ENCODE peak calls at places on chromosome 5, in eight cellular contexts. One of them, this sample, is unnamed.

GRCh38 chr5:128491291-128491690 is 46.8 kb downstream of the FBN2 start:
- DNase-seq in GM23248: no peak
- DNase-seq in SK-N-SH: no peak
- DNase-seq in endodermal cell: no peak
- DNase-seq in neural progenitor cell: peak; percentile 32
- DNase-seq in tibial artery: no peak
- DNase-seq in left lung: no peak
- DNase-seq in lung: no peak
- DNase-seq in this sample: no peak

GRCh38 chr5:149320791-149321330 is 24.4 kb upstream of the GRPEL2 start:
- DNase-seq in GM23248: peak; percentile 85
- DNase-seq in SK-N-SH: peak; percentile 88
- DNase-seq in endodermal cell: peak; percentile 86
- DNase-seq in neural progenitor cell: peak; percentile 51
- DNase-seq in tibial artery: peak; percentile 75
- DNase-seq in left lung: peak; percentile 88
- DNase-seq in lung: peak; percentile 86
- DNase-seq in this sample: peak; percentile 51

GRCh38 chr5:6820851-6821479 is 107.7 kb downstream of the TENT4A start:
- DNase-seq in GM23248: peak; percentile 37
- DNase-seq in SK-N-SH: peak; percentile 70
- DNase-seq in endodermal cell: peak; percentile 92
- DNase-seq in neural progenitor cell: peak; percentile 75
- DNase-seq in tibial artery: no peak
- DNase-seq in left lung: no peak
- DNase-seq in lung: no peak
- DNase-seq in this sample: peak; percentile 83

GRCh38 chr5:102722930-102723329 is 32.2 kb upstream of the PAM start:
- DNase-seq in GM23248: peak; percentile 74
- DNase-seq in SK-N-SH: no peak
- DNase-seq in endodermal cell: no peak
- DNase-seq in neural progenitor cell: no peak
- DNase-seq in tibial artery: no peak
- DNase-seq in left lung: no peak
- DNase-seq in lung: no peak
- DNase-seq in this sample: no peak

GRCh38 chr5:23042231-23042630 is 189.1 kb upstream of the CDH12 start:
- DNase-seq in GM23248: no peak
- DNase-seq in SK-N-SH: no peak
- DNase-seq in endodermal cell: no peak
- DNase-seq in neural progenitor cell: peak; percentile 13
- DNase-seq in tibial artery: no peak
- DNase-seq in left lung: no peak
- DNase-seq in lung: no peak
- DNase-seq in this sample: no peak

GRCh38 chr5:69237877-69238276 is 3.2 kb downstream of the CDK7 start:
- DNase-seq in GM23248: no peak
- DNase-seq in SK-N-SH: no peak
- DNase-seq in endodermal cell: no peak
- DNase-seq in neural progenitor cell: no peak
- DNase-seq in tibial artery: no peak
- DNase-seq in left lung: no peak
- DNase-seq in lung: no peak
- DNase-seq in this sample: no peak

GRCh38 chr5:96037128-96037527 is 75.5 kb upstream of the ELL2 start:
- DNase-seq in GM23248: peak; percentile 70
- DNase-seq in SK-N-SH: no peak
- DNase-seq in endodermal cell: no peak
- DNase-seq in neural progenitor cell: no peak
- DNase-seq in tibial artery: no peak
- DNase-seq in left lung: no peak
- DNase-seq in lung: no peak
- DNase-seq in this sample: no peak

GRCh38 chr5:151772868-151773561 is 1.3 kb downstream of the G3BP1 start:
- DNase-seq in GM23248: peak; percentile 77
- DNase-seq in SK-N-SH: no peak
- DNase-seq in endodermal cell: no peak
- DNase-seq in neural progenitor cell: no peak
- DNase-seq in tibial artery: no peak
- DNase-seq in left lung: no peak
- DNase-seq in lung: no peak
- DNase-seq in this sample: no peak

GRCh38 chr5:24389968-24390367 is 254.8 kb downstream of the CDH10 start:
- DNase-seq in GM23248: no peak
- DNase-seq in SK-N-SH: no peak
- DNase-seq in endodermal cell: no peak
- DNase-seq in neural progenitor cell: no peak
- DNase-seq in tibial artery: no peak
- DNase-seq in left lung: no peak
- DNase-seq in lung: no peak
- DNase-seq in this sample: no peak

GRCh38 chr5:127550652-127551409 is 33.4 kb downstream of the PRRC1 start:
- DNase-seq in GM23248: no peak
- DNase-seq in SK-N-SH: no peak
- DNase-seq in endodermal cell: no peak
- DNase-seq in neural progenitor cell: no peak
- DNase-seq in tibial artery: no peak
- DNase-seq in left lung: no peak
- DNase-seq in lung: no peak
- DNase-seq in this sample: no peak

GRCh38 chr5:107157811-107158210 is 512.9 kb downstream of the EFNA5 start:
- DNase-seq in GM23248: no peak
- DNase-seq in SK-N-SH: no peak
- DNase-seq in endodermal cell: peak; percentile 45
- DNase-seq in neural progenitor cell: peak; percentile 15
- DNase-seq in tibial artery: no peak
- DNase-seq in left lung: no peak
- DNase-seq in lung: no peak
- DNase-seq in this sample: no peak

GRCh38 chr5:122937914-122938313 is 92.5 kb downstream of the SNX24 start:
- DNase-seq in GM23248: no peak
- DNase-seq in SK-N-SH: no peak
- DNase-seq in endodermal cell: peak; percentile 53
- DNase-seq in neural progenitor cell: no peak
- DNase-seq in tibial artery: peak; percentile 81
- DNase-seq in left lung: peak; percentile 51
- DNase-seq in lung: no peak
- DNase-seq in this sample: no peak

DNA sequence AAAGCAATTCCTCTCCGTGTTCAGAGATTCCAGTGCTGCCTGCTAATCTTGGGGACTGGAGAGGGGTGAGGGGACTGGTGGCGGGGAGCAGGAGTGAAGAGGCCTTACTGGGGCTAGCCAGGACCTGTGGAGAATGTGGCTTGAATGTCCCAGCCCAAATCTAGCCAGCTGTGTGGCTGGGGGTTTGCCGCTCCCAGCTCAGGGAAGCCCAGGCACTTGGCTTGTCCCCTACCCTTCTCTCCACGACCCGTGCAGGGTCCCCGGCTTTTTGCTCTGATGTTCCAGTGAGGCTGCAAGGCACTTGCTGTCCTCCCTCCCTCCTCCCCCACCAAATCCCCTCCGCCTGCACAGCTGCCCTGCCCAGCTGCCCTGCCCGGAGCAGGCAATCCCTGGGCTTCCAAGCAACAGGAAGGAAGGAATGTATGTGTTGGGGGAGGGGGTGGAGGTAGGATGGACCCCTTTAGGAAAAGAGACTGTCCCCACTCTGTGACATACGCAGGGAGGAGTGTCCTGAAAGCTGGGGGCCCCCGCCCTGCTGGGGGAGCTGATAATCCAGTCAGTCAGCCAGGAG is 2.6 kb downstream of the N4BP3 start:
- DNase-seq in GM23248: no peak
- DNase-seq in SK-N-SH: no peak
- DNase-seq in endodermal cell: peak; percentile 82
- DNase-seq in neural progenitor cell: peak; percentile 89
- DNase-seq in tibial artery: no peak
- DNase-seq in left lung: no peak
- DNase-seq in lung: no peak
- DNase-seq in this sample: peak; percentile 78
- H3K4me3 ChIP-seq in GM23248: no peak overlapping the region
- H3K4me3 ChIP-seq in SK-N-SH: no peak overlapping the region
- H3K4me3 ChIP-seq in endodermal cell: peak overlapping the region; percentile 88
- H3K4me3 ChIP-seq in neural progenitor cell: peak overlapping the region; percentile 77
- H3K4me3 ChIP-seq in tibial artery: no peak overlapping the region
- H3K4me3 ChIP-seq in left lung: peak overlapping the region; percentile 56
- H3K4me3 ChIP-seq in lung: peak overlapping the region; percentile 6
- H3K4me3 ChIP-seq in this sample: peak overlapping the region; percentile 27

GRCh38 chr5:93574939-93575241 is 6.1 kb downstream of the NR2F1-AS1 start:
- DNase-seq in GM23248: no peak
- DNase-seq in SK-N-SH: no peak
- DNase-seq in endodermal cell: no peak
- DNase-seq in neural progenitor cell: peak; percentile 39
- DNase-seq in tibial artery: no peak
- DNase-seq in left lung: no peak
- DNase-seq in lung: no peak
- DNase-seq in this sample: no peak
- H3K27me3 ChIP-seq in GM23248: no peaks in the 10 kb centered on the region
- H3K27me3 ChIP-seq in SK-N-SH: no peaks in the 10 kb centered on the region
- H3K27me3 ChIP-seq in endodermal cell: peaks cover 100% of the 10 kb centered on the region
- H3K27me3 ChIP-seq in neural progenitor cell: peaks cover 99% of the 10 kb centered on the region
- H3K27me3 ChIP-seq in tibial artery: no peaks in the 10 kb centered on the region
- H3K27me3 ChIP-seq in left lung: peaks cover 100% of the 10 kb centered on the region
- H3K27me3 ChIP-seq in lung: no peaks in the 10 kb centered on the region
- H3K27me3 ChIP-seq in this sample: peaks cover 100% of the 10 kb centered on the region

GRCh38 chr5:67520161-67520886 is 323.7 kb upstream of the CD180 start:
- DNase-seq in GM23248: no peak
- DNase-seq in SK-N-SH: no peak
- DNase-seq in endodermal cell: no peak
- DNase-seq in neural progenitor cell: no peak
- DNase-seq in tibial artery: no peak
- DNase-seq in left lung: no peak
- DNase-seq in lung: no peak
- DNase-seq in this sample: no peak
- H3K36me3 ChIP-seq in GM23248: no peaks in the 10 kb centered on the region
- H3K36me3 ChIP-seq in SK-N-SH: no peaks in the 10 kb centered on the region
- H3K36me3 ChIP-seq in endodermal cell: no peaks in the 10 kb centered on the region
- H3K36me3 ChIP-seq in neural progenitor cell: no peaks in the 10 kb centered on the region
- H3K36me3 ChIP-seq in tibial artery: no peaks in the 10 kb centered on the region
- H3K36me3 ChIP-seq in left lung: no peaks in the 10 kb centered on the region
- H3K36me3 ChIP-seq in lung: no peaks in the 10 kb centered on the region
- H3K36me3 ChIP-seq in this sample: no peaks in the 10 kb centered on the region

GRCh38 chr5:88878976-88879375 is 4.0 kb downstream of the MEF2C start:
- DNase-seq in GM23248: peak; percentile 60
- DNase-seq in SK-N-SH: no peak
- DNase-seq in endodermal cell: no peak
- DNase-seq in neural progenitor cell: no peak
- DNase-seq in tibial artery: no peak
- DNase-seq in left lung: no peak
- DNase-seq in lung: no peak
- DNase-seq in this sample: no peak

GRCh38 chr5:88877826-88878225 is 5.2 kb downstream of the MEF2C start:
- DNase-seq in GM23248: no peak
- DNase-seq in SK-N-SH: no peak
- DNase-seq in endodermal cell: no peak
- DNase-seq in neural progenitor cell: no peak
- DNase-seq in tibial artery: no peak
- DNase-seq in left lung: no peak
- DNase-seq in lung: no peak
- DNase-seq in this sample: no peak

GRCh38 chr5:88880196-88880595 is 2.8 kb downstream of the MEF2C start:
- DNase-seq in GM23248: no peak
- DNase-seq in SK-N-SH: no peak
- DNase-seq in endodermal cell: no peak
- DNase-seq in neural progenitor cell: no peak
- DNase-seq in tibial artery: no peak
- DNase-seq in left lung: no peak
- DNase-seq in lung: no peak
- DNase-seq in this sample: no peak

GRCh38 chr5:88881566-88881965 is 1.4 kb downstream of the MEF2C start:
- DNase-seq in GM23248: peak; percentile 54
- DNase-seq in SK-N-SH: no peak
- DNase-seq in endodermal cell: no peak
- DNase-seq in neural progenitor cell: no peak
- DNase-seq in tibial artery: no peak
- DNase-seq in left lung: no peak
- DNase-seq in lung: no peak
- DNase-seq in this sample: no peak

DNA sequence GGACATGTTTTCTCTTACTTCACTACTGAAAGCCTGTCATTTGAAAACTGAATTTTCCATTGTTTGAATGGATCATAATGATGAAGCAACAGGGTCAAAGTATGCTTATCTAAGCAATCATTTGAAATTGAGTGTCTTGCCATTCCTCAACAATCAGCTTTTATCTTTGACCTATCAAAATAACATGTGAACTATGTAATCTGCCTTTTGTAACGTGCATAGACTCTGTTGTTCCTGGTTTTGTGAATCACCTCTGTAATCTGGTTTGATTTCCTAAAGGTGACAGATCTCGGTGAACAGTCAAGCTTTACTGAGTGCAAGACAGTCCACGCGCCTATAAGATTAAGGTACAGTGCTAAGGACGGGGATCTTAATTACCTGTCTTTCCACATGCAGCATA is 3.3 kb downstream of the MEF2C start:
- DNase-seq in GM23248: no peak
- DNase-seq in SK-N-SH: no peak
- DNase-seq in endodermal cell: no peak
- DNase-seq in neural progenitor cell: peak; percentile 34
- DNase-seq in tibial artery: no peak
- DNase-seq in left lung: no peak
- DNase-seq in lung: no peak
- DNase-seq in this sample: no peak
- H3K4me3 ChIP-seq in GM23248: no peak overlapping the region
- H3K4me3 ChIP-seq in SK-N-SH: no peak overlapping the region
- H3K4me3 ChIP-seq in endodermal cell: no peak overlapping the region
- H3K4me3 ChIP-seq in neural progenitor cell: no peak overlapping the region
- H3K4me3 ChIP-seq in tibial artery: peak overlapping the region; percentile 73
- H3K4me3 ChIP-seq in left lung: peak overlapping the region; percentile 63
- H3K4me3 ChIP-seq in lung: no peak overlapping the region
- H3K4me3 ChIP-seq in this sample: no peak overlapping the region

This sample was measured in H7.